ENCODE peak calls at places on chromosomes 16 and 17, in five cellular contexts. One of them, this sample, is unnamed.
A peak's percentile ranks its signal among the peaks of the same experiment; 100 is the strongest.

GRCh38 chr16:28182183-28182582 is 29.6 kb downstream of the XPO6 start:
- DNase-seq in A549: no peak
- DNase-seq in stomach: no peak
- DNase-seq in gastrocnemius medialis: no peak
- DNase-seq in CD8-positive, alpha-beta T cell: no peak
- DNase-seq in this sample: no peak

GRCh38 chr16:21645261-21645721 is 7.1 kb downstream of the IGSF6 start:
- DNase-seq in CD8-positive, alpha-beta T cell: no peak
- DNase-seq in gastrocnemius medialis: no peak
- DNase-seq in stomach: no peak
- DNase-seq in A549: no peak
- DNase-seq in this sample: no peak

GRCh38 chr16:15843635-15844279 is 13.1 kb downstream of the MYH11 start:
- DNase-seq in CD8-positive, alpha-beta T cell: no peak
- DNase-seq in stomach: no peak
- DNase-seq in gastrocnemius medialis: no peak
- DNase-seq in A549: no peak
- DNase-seq in this sample: no peak

GRCh38 chr16:56279132-56279531 is 87.8 kb downstream of the GNAO1 start:
- DNase-seq in gastrocnemius medialis: no peak
- DNase-seq in stomach: peak; percentile 29
- DNase-seq in A549: no peak
- DNase-seq in CD8-positive, alpha-beta T cell: peak; percentile 21
- DNase-seq in this sample: no peak

GRCh38 chr16:17389392-17389791 is 81.4 kb downstream of the XYLT1 start:
- DNase-seq in CD8-positive, alpha-beta T cell: no peak
- DNase-seq in stomach: no peak
- DNase-seq in gastrocnemius medialis: no peak
- DNase-seq in A549: no peak
- DNase-seq in this sample: no peak

GRCh38 chr17:77606865-77607210 is 351.7 kb upstream of the TNRC6C start:
- DNase-seq in gastrocnemius medialis: no peak
- DNase-seq in stomach: no peak
- DNase-seq in A549: no peak
- DNase-seq in CD8-positive, alpha-beta T cell: no peak
- DNase-seq in this sample: no peak

GRCh38 chr17:48615212-48615962 is at the start of gene HOXB8:
- DNase-seq in gastrocnemius medialis: no peak
- DNase-seq in CD8-positive, alpha-beta T cell: no peak
- DNase-seq in stomach: no peak
- DNase-seq in A549: no peak
- DNase-seq in this sample: no peak

GRCh38 chr17:924711-925480 is 54.7 kb downstream of the NXN start:
- DNase-seq in CD8-positive, alpha-beta T cell: no peak
- DNase-seq in A549: no peak
- DNase-seq in stomach: peak; percentile 52
- DNase-seq in gastrocnemius medialis: no peak
- DNase-seq in this sample: peak; percentile 90

GRCh38 chr17:16980813-16981731 is 9.2 kb upstream of the TNFRSF13B start:
- DNase-seq in gastrocnemius medialis: no peak
- DNase-seq in stomach: no peak
- DNase-seq in CD8-positive, alpha-beta T cell: no peak
- DNase-seq in A549: no peak
- DNase-seq in this sample: no peak

GRCh38 chr17:63623786-63624185 is 1.6 kb downstream of the MAP3K3 start:
- DNase-seq in stomach: no peak
- DNase-seq in A549: no peak
- DNase-seq in CD8-positive, alpha-beta T cell: no peak
- DNase-seq in gastrocnemius medialis: no peak
- DNase-seq in this sample: no peak

GRCh38 chr16:30997000-30997886 is 12.2 kb downstream of the HSD3B7 start:
- DNase-seq in stomach: peak; percentile 83
- DNase-seq in gastrocnemius medialis: peak; percentile 71
- DNase-seq in CD8-positive, alpha-beta T cell: peak; percentile 76
- DNase-seq in A549: peak; percentile 95
- DNase-seq in this sample: peak; percentile 85

GRCh38 chr17:66511125-66511524 is 208.7 kb downstream of the PRKCA start:
- DNase-seq in A549: no peak
- DNase-seq in CD8-positive, alpha-beta T cell: no peak
- DNase-seq in gastrocnemius medialis: no peak
- DNase-seq in stomach: no peak
- DNase-seq in this sample: no peak

GRCh38 chr17:17751489-17751995 is 70.3 kb downstream of the RAI1 start:
- DNase-seq in CD8-positive, alpha-beta T cell: no peak
- DNase-seq in stomach: no peak
- DNase-seq in A549: no peak
- DNase-seq in gastrocnemius medialis: no peak
- DNase-seq in this sample: no peak

GRCh38 chr17:67386965-67387551 is 10.0 kb downstream of the PITPNC1 start:
- DNase-seq in CD8-positive, alpha-beta T cell: peak; percentile 48
- DNase-seq in stomach: peak; percentile 42
- DNase-seq in gastrocnemius medialis: no peak
- DNase-seq in A549: peak; percentile 81
- DNase-seq in this sample: no peak

GRCh38 chr17:44374306-44375195 is 10.9 kb upstream of the FAM171A2 start:
- DNase-seq in A549: no peak
- DNase-seq in CD8-positive, alpha-beta T cell: no peak
- DNase-seq in gastrocnemius medialis: no peak
- DNase-seq in stomach: no peak
- DNase-seq in this sample: no peak

GRCh38 chr16:85781156-85781555 is 18.2 kb downstream of the EMC8 start:
- DNase-seq in A549: no peak
- DNase-seq in gastrocnemius medialis: no peak
- DNase-seq in CD8-positive, alpha-beta T cell: no peak
- DNase-seq in stomach: no peak
- DNase-seq in this sample: no peak

GRCh38 chr17:29078183-29079045 is 35.5 kb downstream of the PIPOX start:
- DNase-seq in stomach: no peak
- DNase-seq in CD8-positive, alpha-beta T cell: no peak
- DNase-seq in A549: no peak
- DNase-seq in gastrocnemius medialis: peak; percentile 55
- DNase-seq in this sample: no peak

GRCh38 chr16:84582958-84583516 is 34.8 kb downstream of the COTL1 start:
- DNase-seq in gastrocnemius medialis: no peak
- DNase-seq in CD8-positive, alpha-beta T cell: no peak
- DNase-seq in A549: peak; percentile 48
- DNase-seq in stomach: no peak
- DNase-seq in this sample: no peak

GRCh38 chr17:55624789-55625433 is 97.8 kb downstream of the TMEM100 start:
- DNase-seq in gastrocnemius medialis: no peak
- DNase-seq in stomach: no peak
- DNase-seq in CD8-positive, alpha-beta T cell: no peak
- DNase-seq in A549: no peak
- DNase-seq in this sample: no peak

GRCh38 chr16:11396241-11397048 is 51.2 kb downstream of the RMI2 start:
- DNase-seq in CD8-positive, alpha-beta T cell: peak; percentile 56
- DNase-seq in A549: peak; percentile 67
- DNase-seq in gastrocnemius medialis: peak; percentile 77
- DNase-seq in stomach: peak; percentile 76
- DNase-seq in this sample: no peak

GRCh38 chr17:19558946-19559345 is 25.3 kb downstream of the SLC47A1 start:
- DNase-seq in CD8-positive, alpha-beta T cell: no peak
- DNase-seq in A549: no peak
- DNase-seq in gastrocnemius medialis: no peak
- DNase-seq in stomach: no peak
- DNase-seq in this sample: no peak

GRCh38 chr16:2855536-2855935 is 2.4 kb downstream of the PRSS22 start:
- DNase-seq in CD8-positive, alpha-beta T cell: no peak
- DNase-seq in gastrocnemius medialis: no peak
- DNase-seq in stomach: no peak
- DNase-seq in A549: no peak
- DNase-seq in this sample: no peak

GRCh38 chr16:2852731-2853507 is 5.1 kb downstream of the PRSS22 start:
- DNase-seq in stomach: no peak
- DNase-seq in A549: no peak
- DNase-seq in gastrocnemius medialis: no peak
- DNase-seq in CD8-positive, alpha-beta T cell: no peak
- DNase-seq in this sample: no peak

GRCh38 chr16:2856061-2856670 is 1.8 kb downstream of the PRSS22 start:
- DNase-seq in A549: peak; percentile 49
- DNase-seq in CD8-positive, alpha-beta T cell: no peak
- DNase-seq in stomach: peak; percentile 72
- DNase-seq in gastrocnemius medialis: no peak
- DNase-seq in this sample: peak; percentile 69

GRCh38 chr16:2853531-2854073 is 4.4 kb downstream of the PRSS22 start:
- DNase-seq in gastrocnemius medialis: no peak
- DNase-seq in A549: no peak
- DNase-seq in CD8-positive, alpha-beta T cell: no peak
- DNase-seq in stomach: no peak
- DNase-seq in this sample: no peak

DNA sequence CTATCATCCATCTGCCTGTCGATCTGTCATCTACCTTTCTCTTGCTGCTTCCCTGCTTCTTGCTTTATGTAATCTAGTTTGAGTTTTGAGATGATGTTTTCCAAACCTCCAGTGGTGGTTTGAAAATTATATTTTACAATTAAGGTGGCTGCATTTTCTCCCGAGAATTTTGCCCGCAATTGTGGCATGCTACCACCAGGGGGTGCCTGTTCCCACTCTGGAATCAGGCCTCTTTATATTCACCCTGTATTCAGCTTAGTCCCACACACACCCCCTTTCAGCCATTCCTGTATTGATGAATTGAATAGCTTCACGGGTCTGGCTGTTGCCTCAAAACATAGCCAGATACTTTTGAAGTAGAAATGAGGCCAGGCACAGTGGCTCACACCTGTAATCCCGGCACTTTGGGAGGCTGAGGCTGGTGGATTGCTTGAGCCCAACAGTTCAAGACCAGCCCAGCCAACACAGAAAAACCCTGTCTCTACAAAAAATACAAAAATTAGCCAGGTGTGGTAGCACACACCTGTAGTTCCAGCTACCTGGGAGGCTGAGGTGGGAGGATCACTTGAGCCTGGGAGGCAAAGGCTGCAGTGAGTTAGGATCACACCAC is 3.2 kb downstream of the PRSS22 start:
- DNase-seq in stomach: no peak
- DNase-seq in CD8-positive, alpha-beta T cell: no peak
- DNase-seq in gastrocnemius medialis: no peak
- DNase-seq in A549: no peak
- DNase-seq in this sample: no peak
- TF ChIP-seq CTCF in stomach: no peak
- TF ChIP-seq CTCF in CD8-positive, alpha-beta T cell: no peak
- TF ChIP-seq CTCF in gastrocnemius medialis: no peak
- TF ChIP-seq CTCF in A549: peak; percentile 42
- TF ChIP-seq CTCF in this sample: peak; percentile 46

DNA sequence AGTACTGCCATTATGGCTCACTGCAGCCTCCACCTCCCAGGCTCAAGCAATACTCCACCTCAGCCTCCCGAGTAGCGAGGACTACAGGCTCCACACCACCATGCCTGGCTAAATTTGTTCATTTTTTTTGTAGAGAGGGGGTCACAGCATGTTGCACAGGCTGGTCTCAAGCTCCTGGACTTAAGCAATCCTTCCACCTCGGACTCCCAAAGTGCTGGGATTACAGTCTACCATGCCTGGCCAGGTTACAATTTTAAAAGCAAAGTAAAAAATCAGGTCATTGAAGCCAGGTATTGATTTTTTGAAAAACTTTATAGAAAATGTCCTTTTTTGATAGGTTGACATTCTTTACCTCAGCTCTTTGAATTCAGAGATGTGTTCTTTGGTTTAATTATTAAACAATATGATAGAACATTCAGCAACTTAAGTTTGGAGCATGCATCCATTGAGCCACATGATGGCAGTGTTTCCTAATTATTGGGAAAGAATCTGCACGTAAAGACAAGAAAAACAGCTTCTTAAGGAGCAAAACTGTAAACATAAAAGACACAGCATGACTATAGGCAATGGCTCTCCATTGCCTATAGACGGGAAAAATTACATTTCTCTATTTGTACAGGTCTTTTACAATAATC is 1.7 kb upstream of the SLC16A11 start:
- DNase-seq in stomach: peak; percentile 56
- DNase-seq in gastrocnemius medialis: no peak
- DNase-seq in A549: peak; percentile 91
- DNase-seq in CD8-positive, alpha-beta T cell: no peak
- DNase-seq in this sample: no peak
- H3K27ac ChIP-seq in stomach: peak overlapping the region; percentile 88
- H3K27ac ChIP-seq in gastrocnemius medialis: no peak overlapping the region
- H3K27ac ChIP-seq in A549: no peak overlapping the region
- H3K27ac ChIP-seq in CD8-positive, alpha-beta T cell: no peak overlapping the region
- H3K27ac ChIP-seq in this sample: peak overlapping the region; percentile 48

GRCh38 chr16:35184356-35184870 is 1725.0 kb downstream of the TP53TG3F start:
- DNase-seq in A549: no peak
- DNase-seq in CD8-positive, alpha-beta T cell: no peak
- DNase-seq in stomach: no peak
- DNase-seq in gastrocnemius medialis: no peak
- DNase-seq in this sample: no peak

GRCh38 chr16:35185366-35186044 is 1726.1 kb downstream of the TP53TG3F start:
- DNase-seq in A549: no peak
- DNase-seq in gastrocnemius medialis: no peak
- DNase-seq in stomach: no peak
- DNase-seq in CD8-positive, alpha-beta T cell: no peak
- DNase-seq in this sample: no peak

GRCh38 chr16:35187665-35188225 is 1728.3 kb downstream of the TP53TG3F start:
- DNase-seq in CD8-positive, alpha-beta T cell: no peak
- DNase-seq in A549: no peak
- DNase-seq in gastrocnemius medialis: no peak
- DNase-seq in stomach: no peak
- DNase-seq in this sample: no peak

GRCh38 chr16:35186045-35186759 is 1726.8 kb downstream of the TP53TG3F start:
- DNase-seq in stomach: no peak
- DNase-seq in A549: no peak
- DNase-seq in gastrocnemius medialis: no peak
- DNase-seq in CD8-positive, alpha-beta T cell: no peak
- DNase-seq in this sample: no peak

GRCh38 chr16:35188288-35189155 is 1729.1 kb downstream of the TP53TG3F start:
- DNase-seq in gastrocnemius medialis: no peak
- DNase-seq in A549: peak; percentile 18
- DNase-seq in stomach: no peak
- DNase-seq in CD8-positive, alpha-beta T cell: no peak
- DNase-seq in this sample: no peak
- TF ChIP-seq CTCF in gastrocnemius medialis: no peak
- TF ChIP-seq CTCF in A549: no peak
- TF ChIP-seq CTCF in stomach: no peak
- TF ChIP-seq CTCF in CD8-positive, alpha-beta T cell: no peak
- TF ChIP-seq CTCF in this sample: peak; percentile 16

DNA sequence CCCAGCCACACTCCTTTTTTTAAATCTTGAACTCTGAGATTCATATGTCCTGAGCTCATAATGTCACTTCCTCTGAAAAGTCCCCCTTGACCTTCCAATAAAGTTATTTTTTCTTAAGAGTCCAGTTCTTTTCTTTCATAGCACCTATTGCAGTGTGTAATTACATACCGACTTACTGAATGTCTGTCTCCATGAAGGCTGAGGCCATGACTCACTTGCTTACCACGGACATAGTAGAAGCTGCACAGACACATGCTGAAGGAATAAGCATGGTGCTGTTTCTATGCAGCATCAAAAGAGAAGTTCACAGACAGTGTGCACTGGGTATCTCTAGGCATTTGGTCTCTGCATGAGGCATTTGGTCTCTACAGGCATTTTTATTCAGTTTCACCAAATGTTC is 77.2 kb downstream of the C17orf67 start:
- DNase-seq in CD8-positive, alpha-beta T cell: no peak
- DNase-seq in A549: peak; percentile 51
- DNase-seq in stomach: no peak
- DNase-seq in gastrocnemius medialis: no peak
- DNase-seq in this sample: no peak
- H3K27ac ChIP-seq in CD8-positive, alpha-beta T cell: no peak overlapping the region
- H3K27ac ChIP-seq in A549: no peak overlapping the region
- H3K27ac ChIP-seq in stomach: no peak overlapping the region
- H3K27ac ChIP-seq in gastrocnemius medialis: no peak overlapping the region
- H3K27ac ChIP-seq in this sample: peak overlapping the region; percentile 63

This sample was measured in RWPE2.